ENCODE peak calls at places on chromosomes 16 and 17, in ten cellular contexts. K is tibial artery, S is esophagus muscularis mucosa, C is cardiac muscle cell, Y is mammary epithelial cell, V is lower lobe of right lung, B is PC-3, H is MM.1S, J is thoracic aorta, P is tibial nerve. W is an unnamed sample.

GRCh38 chr17:77736207-77736600 is 222.3 kb upstream of the TNRC6C start:
- DNase-seq in P (no peak), S (peak; percentile 82), K (peak; percentile 36), V (no peak), H (no peak), J (no peak), B (no peak), C (no peak), Y (no peak), W (no peak)

GRCh38 chr17:28928061-28928460 is 23.3 kb downstream of the PHF12 start:
- DNase-seq in B (no peak), K (no peak), J (no peak), H (no peak), Y (peak; percentile 90), V (no peak), P (no peak), S (no peak), C (no peak), W (no peak)

GRCh38 chr16:4500283-4500682 is 24.1 kb downstream of the HMOX2 start:
- DNase-seq in J (no peak), H (no peak), V (no peak), K (no peak), Y (peak; percentile 74), P (no peak), S (no peak), C (peak; percentile 83), B (peak; percentile 84), W (no peak)

GRCh38 chr16:43294-43693 is 10.1 kb downstream of the POLR3K start:
- DNase-seq in S (no peak), J (no peak), H (no peak), C (no peak), V (no peak), P (no peak), Y (no peak), B (no peak), K (no peak), W (no peak)

GRCh38 chr16:359871-360697 is 7.6 kb upstream of the AXIN1 start:
- DNase-seq in S (no peak), C (no peak), Y (no peak), K (no peak), B (no peak), V (no peak), P (no peak), H (no peak), J (no peak), W (no peak)

GRCh38 chr17:57861000-57861736 is 11.3 kb upstream of the MRPS23 start:
- DNase-seq in C (no peak), P (no peak), S (peak; percentile 94), B (peak; percentile 50), Y (no peak), V (peak; percentile 82), K (peak; percentile 74), J (peak; percentile 36), H (peak; percentile 55), W (no peak)

GRCh38 chr16:57240872-57241271 is 4.2 kb upstream of the ARL2BP start:
- DNase-seq in S (no peak), J (no peak), V (no peak), Y (no peak), C (no peak), K (no peak), P (no peak), B (no peak), H (no peak), W (no peak)

GRCh38 chr17:4597975-4598374 is 13.6 kb downstream of the SMTNL2 start:
- DNase-seq in P (no peak), J (no peak), V (no peak), H (no peak), K (no peak), C (no peak), B (no peak), S (no peak), Y (no peak), W (no peak)

GRCh38 chr16:2769675-2770056 is 7.4 kb downstream of the ELOB start:
- DNase-seq in S (no peak), V (peak; percentile 64), B (no peak), Y (peak; percentile 74), J (no peak), P (peak; percentile 79), C (peak; percentile 33), K (no peak), H (no peak), W (no peak)

GRCh38 chr17:57587201-57587870 is 157.8 kb downstream of the CCDC182 start:
- DNase-seq in S (no peak), H (no peak), K (no peak), C (no peak), B (no peak), V (no peak), Y (no peak), J (no peak), P (no peak), W (no peak)

GRCh38 chr17:11996722-11997146 is 541 bp downstream of the ZNF18 start:
- DNase-seq in J (peak; percentile 12), S (peak; percentile 92), B (peak; percentile 55), C (peak; percentile 37), P (no peak), K (no peak), Y (peak; percentile 54), H (peak; percentile 76), V (no peak), W (no peak)

DNA sequence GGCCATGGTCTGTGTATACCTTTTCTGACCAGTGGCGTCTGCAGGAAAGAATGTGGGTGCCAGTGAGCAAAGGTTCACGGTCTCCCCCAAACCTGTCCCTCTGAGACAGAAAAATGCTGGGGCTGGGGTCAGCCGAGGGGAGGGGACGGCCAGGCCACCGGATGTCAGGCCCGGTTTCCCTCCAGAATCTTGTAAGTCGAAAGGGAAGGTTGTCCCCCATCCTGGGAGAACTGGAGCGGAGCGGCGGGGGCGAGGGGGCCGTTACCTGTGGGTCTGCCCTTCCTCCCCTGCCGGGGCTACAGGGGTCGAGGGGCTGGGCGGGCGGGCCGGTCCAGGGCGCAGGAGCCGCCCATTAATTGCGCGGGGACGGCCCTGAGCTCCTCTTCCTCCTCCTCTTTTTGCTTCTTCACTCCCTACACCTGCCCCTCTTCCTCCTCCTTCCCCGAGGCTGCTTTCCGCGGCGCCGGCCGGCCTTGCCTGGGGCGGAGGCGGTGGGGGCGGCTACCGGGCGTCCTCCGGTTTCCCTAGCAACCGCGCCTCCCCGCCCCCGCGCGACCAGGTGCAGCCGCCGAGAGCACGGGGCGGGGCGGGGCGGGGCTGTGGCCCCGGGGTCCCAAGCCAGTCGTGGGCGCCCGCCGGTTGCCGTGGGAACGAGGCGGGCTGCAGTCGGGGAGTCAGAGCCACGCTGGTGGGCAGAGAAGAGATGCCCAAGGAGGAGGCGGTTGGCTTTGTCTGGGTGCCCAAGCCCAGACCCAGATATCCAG is at the start of gene MARCHF10:
- DNase-seq in V (peak; percentile 60), J (no peak), Y (no peak), S (no peak), P (no peak), H (peak; percentile 21), C (no peak), B (peak; percentile 53), K (no peak), W (no peak)
- H3K4me3 ChIP-seq in V (peak within 1 kb of the TSS; percentile 43), J (peak within 1 kb of the TSS; percentile 71), Y (peak within 1 kb of the TSS; percentile 28), S (peak within 1 kb of the TSS; percentile 36), P (peak within 1 kb of the TSS; percentile 23), H (no peak within 1 kb of the TSS), C (peak within 1 kb of the TSS; percentile 35), B (peak within 1 kb of the TSS; percentile 55), K (no peak within 1 kb of the TSS), W (peak within 1 kb of the TSS; percentile 43)

GRCh38 chr17:1948517-1948825 is 76.7 kb downstream of the RTN4RL1 start:
- DNase-seq in Y (no peak), P (no peak), V (no peak), B (no peak), H (no peak), C (no peak), J (no peak), K (no peak), S (no peak), W (no peak)

GRCh38 chr17:1947743-1948516 is 77.2 kb downstream of the RTN4RL1 start:
- DNase-seq in K (no peak), C (no peak), B (no peak), J (no peak), Y (no peak), S (no peak), H (no peak), P (no peak), V (no peak), W (no peak)

GRCh38 chr17:1947229-1947742 is 77.8 kb downstream of the RTN4RL1 start:
- DNase-seq in J (no peak), Y (no peak), K (no peak), H (no peak), P (no peak), V (peak; percentile 59), S (no peak), B (no peak), C (no peak), W (no peak)

GRCh38 chr17:1945621-1946020 is 79.5 kb downstream of the RTN4RL1 start:
- DNase-seq in H (no peak), V (no peak), P (no peak), S (no peak), K (no peak), Y (no peak), C (no peak), B (no peak), J (no peak), W (no peak)

DNA sequence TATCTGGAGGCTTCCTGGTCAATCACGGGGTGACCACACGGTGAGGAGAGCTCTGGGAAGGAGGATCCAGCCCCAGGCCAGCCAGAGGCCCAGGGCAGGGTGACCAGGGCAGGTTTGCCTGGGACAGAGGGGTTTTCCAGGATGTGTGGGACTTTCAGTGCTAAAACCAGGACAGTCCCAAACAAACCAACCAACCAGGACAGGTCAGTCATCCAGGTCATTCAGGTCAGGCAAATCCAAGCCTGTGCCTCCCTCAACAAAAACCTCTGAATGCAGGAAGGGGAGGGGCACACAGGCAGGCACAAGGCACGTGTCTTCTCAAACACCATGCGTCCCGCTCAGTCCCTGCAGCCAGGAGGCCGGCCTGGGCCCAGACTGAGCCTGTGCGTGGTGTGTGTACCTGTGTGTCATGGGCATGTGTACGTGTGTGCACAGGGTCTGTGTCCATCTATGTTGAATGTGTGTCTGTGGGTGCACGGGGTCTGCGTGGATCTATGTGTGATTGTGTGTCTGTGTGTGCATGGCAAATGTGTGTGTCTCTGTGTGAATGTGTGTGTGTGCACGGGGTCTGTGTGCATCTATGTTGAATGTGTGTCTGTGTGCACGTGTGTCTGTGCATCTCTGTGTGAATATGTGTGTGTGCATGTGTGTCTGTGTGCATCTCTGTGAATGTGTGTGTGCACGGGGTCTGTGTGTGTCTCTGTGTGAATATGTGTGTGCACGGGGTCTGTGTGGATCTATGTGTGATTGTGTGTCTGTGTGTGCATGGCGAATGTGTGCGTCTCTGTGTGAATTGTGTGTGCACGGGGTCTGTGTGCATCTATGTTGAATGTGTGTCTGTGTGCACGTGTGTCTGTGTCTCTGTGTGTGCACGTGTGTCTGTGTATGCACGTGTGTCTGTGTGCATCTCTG is 78.9 kb downstream of the RTN4RL1 start:
- DNase-seq in J (no peak), H (no peak), V (no peak), B (no peak), K (no peak), Y (no peak), C (no peak), P (no peak), S (no peak), W (no peak)
- H3K36me3 ChIP-seq in J (no peaks in the 10 kb centered on the region), H (no peaks in the 10 kb centered on the region), V (no peaks in the 10 kb centered on the region), B (no peaks in the 10 kb centered on the region), K (no peaks in the 10 kb centered on the region), Y (no peaks in the 10 kb centered on the region), C (no peaks in the 10 kb centered on the region), P (no peaks in the 10 kb centered on the region), S (no peaks in the 10 kb centered on the region), W (no peaks in the 10 kb centered on the region)

GRCh38 chr16:71625113-71625850 is 702 bp upstream of the MARVELD3 start:
- DNase-seq in V (no peak), B (no peak), J (no peak), P (no peak), K (no peak), S (no peak), Y (no peak), H (no peak), C (no peak), W (no peak)
- H3K4me3 ChIP-seq in V (peak overlapping the region; percentile 65), B (peak overlapping the region; percentile 91), J (no peak overlapping the region), P (no peak overlapping the region), K (no peak overlapping the region), S (no peak overlapping the region), Y (peak overlapping the region; percentile 92), H (peak overlapping the region; percentile 79), C (no peak overlapping the region), W (peak overlapping the region; percentile 69)

GRCh38 chr16:15715221-15715620 is 65.2 kb downstream of the NDE1 start:
- DNase-seq in K (no peak), C (no peak), Y (no peak), J (no peak), P (no peak), S (no peak), B (no peak), V (no peak), H (no peak), W (no peak)
- H3K36me3 ChIP-seq in K (peaks cover 100% of the 10 kb centered on the region), C (no peaks in the 10 kb centered on the region), Y (peaks cover 3% of the 10 kb centered on the region), J (peaks cover 99% of the 10 kb centered on the region), P (no peaks in the 10 kb centered on the region), S (peaks cover 42% of the 10 kb centered on the region), B (no peaks in the 10 kb centered on the region), V (peaks cover 55% of the 10 kb centered on the region), H (no peaks in the 10 kb centered on the region), W (no peaks in the 10 kb centered on the region)

W was measured in iPS DF 6.9.